ENCODE peak calls at places on chromosomes 11 and 22, in seven cellular contexts. One of them, this sample, is unnamed.

GRCh38 chr11:111461460-111462240 is 50.5 kb downstream of the BTG4 start:
- DNase-seq in PC-3: no peak
- DNase-seq in nephron progenitor cell: no peak
- DNase-seq in body of pancreas: no peak
- DNase-seq in dorsolateral prefrontal cortex: no peak
- DNase-seq in AG04450: no peak
- DNase-seq in AG04449: no peak
- DNase-seq in this sample: no peak

GRCh38 chr11:62850911-62851806 is 11.8 kb upstream of the WDR74 start:
- DNase-seq in PC-3: peak
- DNase-seq in nephron progenitor cell: no peak
- DNase-seq in body of pancreas: no peak
- DNase-seq in dorsolateral prefrontal cortex: no peak
- DNase-seq in AG04450: no peak
- DNase-seq in AG04449: no peak
- DNase-seq in this sample: no peak

GRCh38 chr22:30426395-30427353 is 1.1 kb downstream of the MTFP1 start:
- DNase-seq in PC-3: peak
- DNase-seq in nephron progenitor cell: peak
- DNase-seq in body of pancreas: peak
- DNase-seq in dorsolateral prefrontal cortex: peak
- DNase-seq in AG04450: no peak
- DNase-seq in AG04449: no peak
- DNase-seq in this sample: peak

GRCh38 chr11:128575956-128576340 is 11.4 kb downstream of the ETS1 start:
- DNase-seq in PC-3: no peak
- DNase-seq in nephron progenitor cell: no peak
- DNase-seq in body of pancreas: peak
- DNase-seq in dorsolateral prefrontal cortex: no peak
- DNase-seq in AG04450: no peak
- DNase-seq in AG04449: no peak
- DNase-seq in this sample: no peak

GRCh38 chr11:108698844-108699642 is 34.2 kb downstream of the DDX10 start:
- DNase-seq in PC-3: no peak
- DNase-seq in nephron progenitor cell: no peak
- DNase-seq in body of pancreas: no peak
- DNase-seq in dorsolateral prefrontal cortex: no peak
- DNase-seq in AG04450: no peak
- DNase-seq in AG04449: no peak
- DNase-seq in this sample: no peak

GRCh38 chr11:115377882-115378296 is 126.3 kb downstream of the CADM1 start:
- DNase-seq in PC-3: peak
- DNase-seq in nephron progenitor cell: no peak
- DNase-seq in body of pancreas: no peak
- DNase-seq in dorsolateral prefrontal cortex: no peak
- DNase-seq in AG04450: no peak
- DNase-seq in AG04449: no peak
- DNase-seq in this sample: no peak

GRCh38 chr22:39205344-39206021 is 39.3 kb downstream of the PDGFB start:
- DNase-seq in PC-3: peak
- DNase-seq in nephron progenitor cell: no peak
- DNase-seq in body of pancreas: no peak
- DNase-seq in dorsolateral prefrontal cortex: no peak
- DNase-seq in AG04450: no peak
- DNase-seq in AG04449: no peak
- DNase-seq in this sample: no peak

GRCh38 chr11:128726464-128727139 is 32.7 kb downstream of the FLI1 start:
- DNase-seq in PC-3: no peak
- DNase-seq in nephron progenitor cell: no peak
- DNase-seq in body of pancreas: peak
- DNase-seq in dorsolateral prefrontal cortex: no peak
- DNase-seq in AG04450: no peak
- DNase-seq in AG04449: no peak
- DNase-seq in this sample: no peak

GRCh38 chr11:13140028-13140870 is 131.1 kb downstream of the RASSF10 start:
- DNase-seq in PC-3: peak
- DNase-seq in nephron progenitor cell: peak
- DNase-seq in body of pancreas: peak
- DNase-seq in dorsolateral prefrontal cortex: no peak
- DNase-seq in AG04450: no peak
- DNase-seq in AG04449: no peak
- DNase-seq in this sample: no peak

GRCh38 chr11:113249491-113249763 is 65.0 kb upstream of the TTC12 start:
- DNase-seq in PC-3: peak
- DNase-seq in nephron progenitor cell: no peak
- DNase-seq in body of pancreas: no peak
- DNase-seq in dorsolateral prefrontal cortex: no peak
- DNase-seq in AG04450: no peak
- DNase-seq in AG04449: no peak
- DNase-seq in this sample: no peak

GRCh38 chr11:121589946-121590537 is 137.3 kb upstream of the SORL1-AS1 start:
- DNase-seq in PC-3: no peak
- DNase-seq in nephron progenitor cell: no peak
- DNase-seq in body of pancreas: no peak
- DNase-seq in dorsolateral prefrontal cortex: no peak
- DNase-seq in AG04450: no peak
- DNase-seq in AG04449: no peak
- DNase-seq in this sample: no peak

GRCh38 chr11:86524603-86525352 is 147.6 kb downstream of the ME3 start:
- DNase-seq in PC-3: peak
- DNase-seq in nephron progenitor cell: no peak
- DNase-seq in body of pancreas: no peak
- DNase-seq in dorsolateral prefrontal cortex: no peak
- DNase-seq in AG04450: no peak
- DNase-seq in AG04449: no peak
- DNase-seq in this sample: no peak

GRCh38 chr22:48169227-48169626 is 1406.8 kb downstream of the TBC1D22A start:
- DNase-seq in PC-3: no peak
- DNase-seq in nephron progenitor cell: no peak
- DNase-seq in body of pancreas: no peak
- DNase-seq in dorsolateral prefrontal cortex: no peak
- DNase-seq in AG04450: no peak
- DNase-seq in AG04449: no peak
- DNase-seq in this sample: no peak

GRCh38 chr11:129141748-129142475 is 50.2 kb downstream of the ARHGAP32 start:
- DNase-seq in PC-3: peak
- DNase-seq in nephron progenitor cell: no peak
- DNase-seq in body of pancreas: no peak
- DNase-seq in dorsolateral prefrontal cortex: no peak
- DNase-seq in AG04450: no peak
- DNase-seq in AG04449: no peak
- DNase-seq in this sample: no peak

GRCh38 chr11:124869856-124870387 is 4.7 kb downstream of the ROBO3 start:
- DNase-seq in PC-3: no peak
- DNase-seq in nephron progenitor cell: no peak
- DNase-seq in body of pancreas: no peak
- DNase-seq in dorsolateral prefrontal cortex: no peak
- DNase-seq in AG04450: no peak
- DNase-seq in AG04449: no peak
- DNase-seq in this sample: no peak

GRCh38 chr11:124870430-124870829 is 5.2 kb downstream of the ROBO3 start:
- DNase-seq in PC-3: no peak
- DNase-seq in nephron progenitor cell: no peak
- DNase-seq in body of pancreas: no peak
- DNase-seq in dorsolateral prefrontal cortex: no peak
- DNase-seq in AG04450: no peak
- DNase-seq in AG04449: no peak
- DNase-seq in this sample: no peak

GRCh38 chr11:124867700-124868099 is 2.5 kb downstream of the ROBO3 start:
- DNase-seq in PC-3: peak
- DNase-seq in nephron progenitor cell: peak
- DNase-seq in body of pancreas: no peak
- DNase-seq in dorsolateral prefrontal cortex: no peak
- DNase-seq in AG04450: no peak
- DNase-seq in AG04449: no peak
- DNase-seq in this sample: no peak

GRCh38 chr11:124869331-124869730 is 4.1 kb downstream of the ROBO3 start:
- DNase-seq in PC-3: no peak
- DNase-seq in nephron progenitor cell: no peak
- DNase-seq in body of pancreas: no peak
- DNase-seq in dorsolateral prefrontal cortex: no peak
- DNase-seq in AG04450: no peak
- DNase-seq in AG04449: no peak
- DNase-seq in this sample: no peak

DNA sequence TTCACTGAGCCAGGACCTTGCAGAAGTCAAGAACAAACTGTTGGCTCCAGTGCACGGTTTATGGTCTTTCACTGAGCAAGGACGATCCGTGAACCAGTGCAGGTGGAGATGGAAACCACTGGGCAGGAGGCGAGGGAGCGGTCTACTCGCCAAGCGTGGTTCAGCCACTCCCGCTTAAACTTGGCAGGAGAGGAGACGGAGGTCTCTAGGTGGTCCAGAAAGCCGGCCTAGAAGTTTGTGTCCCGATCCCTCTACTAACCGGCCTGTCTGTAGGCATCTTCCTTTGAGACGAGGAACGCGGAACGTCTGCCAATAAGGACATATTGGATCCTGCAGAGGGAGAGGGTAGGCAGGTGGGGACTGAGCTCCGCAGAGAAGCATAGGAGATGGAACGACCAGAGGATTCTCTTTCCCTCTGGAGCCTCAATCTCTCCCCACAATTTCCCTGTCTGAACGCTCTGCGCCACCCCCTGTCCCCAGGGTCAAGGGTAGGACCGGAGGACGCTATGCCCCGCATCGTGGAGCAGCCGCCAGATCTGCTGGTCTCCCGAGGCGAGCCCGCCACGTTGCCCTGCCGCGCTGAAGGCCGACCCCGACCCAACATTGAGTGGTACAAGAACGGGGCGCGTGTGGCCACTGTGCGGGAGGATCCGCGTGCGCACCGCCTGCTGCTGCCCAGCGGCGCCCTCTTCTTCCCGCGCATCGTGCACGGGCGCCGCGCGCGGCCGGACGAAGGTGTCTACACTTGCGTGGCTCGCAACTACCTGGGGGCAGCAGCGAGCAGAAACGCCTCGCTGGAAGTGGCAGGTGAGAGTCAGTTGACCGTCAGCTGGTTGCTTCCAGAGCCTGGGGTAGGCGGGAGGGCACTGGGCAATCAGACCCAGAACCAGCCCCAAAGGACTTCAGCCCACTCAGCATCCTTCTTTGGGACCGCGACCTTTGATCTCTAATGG is 3.4 kb downstream of the ROBO3 start:
- DNase-seq in PC-3: no peak
- DNase-seq in nephron progenitor cell: no peak
- DNase-seq in body of pancreas: no peak
- DNase-seq in dorsolateral prefrontal cortex: no peak
- DNase-seq in AG04450: no peak
- DNase-seq in AG04449: no peak
- DNase-seq in this sample: no peak
- TF ChIP-seq CTCF in PC-3: no peak
- TF ChIP-seq CTCF in nephron progenitor cell: no peak
- TF ChIP-seq CTCF in body of pancreas: no peak
- TF ChIP-seq CTCF in dorsolateral prefrontal cortex: no peak
- TF ChIP-seq CTCF in AG04450: no peak
- TF ChIP-seq CTCF in AG04449: no peak
- TF ChIP-seq CTCF in this sample: no peak

DNA sequence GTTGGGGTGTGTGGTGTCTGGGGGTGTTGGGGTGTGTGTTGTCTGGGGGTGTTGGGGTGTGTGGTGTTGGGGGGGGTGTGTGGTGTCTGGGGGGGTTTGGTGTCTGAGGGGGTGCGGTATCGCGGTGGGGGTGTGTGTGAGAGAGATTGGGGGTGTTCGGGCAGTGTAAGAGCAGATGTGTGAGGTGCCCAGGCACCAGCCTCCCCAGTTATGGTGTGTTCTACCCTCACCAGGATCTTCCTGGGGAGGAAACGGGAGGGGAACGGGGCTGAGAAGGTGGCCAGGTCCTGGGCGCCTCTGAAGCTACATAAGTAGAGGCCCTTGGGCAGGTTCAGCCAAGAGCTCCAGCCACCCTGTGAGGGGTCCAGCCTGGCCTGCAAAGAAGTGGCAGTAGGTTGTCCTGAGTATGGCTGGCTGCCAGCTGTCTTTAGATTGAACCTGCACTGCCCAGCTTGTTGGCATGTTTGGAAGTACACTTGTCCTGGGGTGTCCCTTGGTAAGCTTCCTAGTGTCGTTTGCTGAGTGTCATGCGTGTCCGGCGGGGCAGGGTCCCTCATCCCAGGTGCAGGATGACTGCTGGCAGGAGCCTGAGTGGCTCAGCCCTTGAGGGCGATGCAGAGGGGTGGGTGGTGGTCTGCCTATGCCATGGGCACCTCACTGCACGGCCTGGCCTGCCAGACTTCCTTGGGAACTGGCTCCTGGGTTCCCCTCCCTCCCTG is 6.5 kb upstream of the TRMT2A start:
- DNase-seq in PC-3: no peak
- DNase-seq in nephron progenitor cell: no peak
- DNase-seq in body of pancreas: no peak
- DNase-seq in dorsolateral prefrontal cortex: no peak
- DNase-seq in AG04450: no peak
- DNase-seq in AG04449: no peak
- DNase-seq in this sample: no peak
- TF ChIP-seq CTCF in PC-3: no peak
- TF ChIP-seq CTCF in nephron progenitor cell: no peak
- TF ChIP-seq CTCF in body of pancreas: no peak
- TF ChIP-seq CTCF in dorsolateral prefrontal cortex: no peak
- TF ChIP-seq CTCF in AG04450: no peak
- TF ChIP-seq CTCF in AG04449: no peak
- TF ChIP-seq CTCF in this sample: no peak

GRCh38 chr11:47269002-47269828 is 718 bp upstream of the MADD start:
- DNase-seq in PC-3: peak
- DNase-seq in nephron progenitor cell: peak
- DNase-seq in body of pancreas: peak
- DNase-seq in dorsolateral prefrontal cortex: peak
- DNase-seq in AG04450: peak
- DNase-seq in AG04449: peak
- DNase-seq in this sample: peak
- TF ChIP-seq CTCF in PC-3: no peak
- TF ChIP-seq CTCF in nephron progenitor cell: no peak
- TF ChIP-seq CTCF in body of pancreas: peak
- TF ChIP-seq CTCF in dorsolateral prefrontal cortex: no peak
- TF ChIP-seq CTCF in AG04450: no peak
- TF ChIP-seq CTCF in AG04449: peak
- TF ChIP-seq CTCF in this sample: peak

GRCh38 chr11:74319139-74319538 is 7.7 kb upstream of the P4HA3 start:
- DNase-seq in PC-3: peak
- DNase-seq in nephron progenitor cell: no peak
- DNase-seq in body of pancreas: no peak
- DNase-seq in dorsolateral prefrontal cortex: no peak
- DNase-seq in AG04450: no peak
- DNase-seq in AG04449: peak
- DNase-seq in this sample: no peak

GRCh38 chr11:74322667-74323066 is 11.2 kb upstream of the P4HA3 start:
- DNase-seq in PC-3: no peak
- DNase-seq in nephron progenitor cell: no peak
- DNase-seq in body of pancreas: peak
- DNase-seq in dorsolateral prefrontal cortex: no peak
- DNase-seq in AG04450: no peak
- DNase-seq in AG04449: no peak
- DNase-seq in this sample: no peak

GRCh38 chr11:74320538-74320937 is 9.1 kb upstream of the P4HA3 start:
- DNase-seq in PC-3: peak
- DNase-seq in nephron progenitor cell: no peak
- DNase-seq in body of pancreas: no peak
- DNase-seq in dorsolateral prefrontal cortex: no peak
- DNase-seq in AG04450: no peak
- DNase-seq in AG04449: no peak
- DNase-seq in this sample: no peak

GRCh38 chr11:74318241-74318932 is 6.9 kb upstream of the P4HA3 start:
- DNase-seq in PC-3: peak
- DNase-seq in nephron progenitor cell: no peak
- DNase-seq in body of pancreas: no peak
- DNase-seq in dorsolateral prefrontal cortex: no peak
- DNase-seq in AG04450: no peak
- DNase-seq in AG04449: no peak
- DNase-seq in this sample: no peak

GRCh38 chr11:74321487-74322188 is 10.2 kb upstream of the P4HA3 start:
- DNase-seq in PC-3: peak
- DNase-seq in nephron progenitor cell: peak
- DNase-seq in body of pancreas: peak
- DNase-seq in dorsolateral prefrontal cortex: no peak
- DNase-seq in AG04450: no peak
- DNase-seq in AG04449: no peak
- DNase-seq in this sample: no peak
- TF ChIP-seq CTCF in PC-3: peak
- TF ChIP-seq CTCF in nephron progenitor cell: peak
- TF ChIP-seq CTCF in body of pancreas: peak
- TF ChIP-seq CTCF in dorsolateral prefrontal cortex: peak
- TF ChIP-seq CTCF in AG04450: peak
- TF ChIP-seq CTCF in AG04449: peak
- TF ChIP-seq CTCF in this sample: peak